ENCODE peak calls at places on chromosomes 5 and 9, in five cellular contexts. N, A, Q, Y and I are unnamed samples.

GRCh38 chr5:37501152-37501551 is 122.0 kb downstream of the WDR70 start:
- DNase-seq in N (peak), Y (peak), A (peak), Q (no peak), I (peak)

GRCh38 chr5:36669015-36669651 is 62.7 kb downstream of the SLC1A3 start:
- DNase-seq in Y (no peak), Q (no peak), N (no peak), A (no peak), I (peak)

GRCh38 chr9:14396171-14396570 is 82.2 kb upstream of the NFIB start:
- DNase-seq in Y (no peak), A (no peak), N (no peak), Q (no peak), I (no peak)

GRCh38 chr9:126009047-126009446 is 261.9 kb downstream of the PBX3 start:
- DNase-seq in Q (no peak), N (no peak), A (no peak), Y (peak), I (peak)

GRCh38 chr9:86941196-86941595 is 6.1 kb downstream of the GAS1 start:
- DNase-seq in Q (no peak), Y (no peak), N (no peak), A (no peak), I (no peak)

GRCh38 chr9:109416135-109416706 is 81.9 kb downstream of the PTPN3 start:
- DNase-seq in Y (no peak), A (no peak), N (no peak), Q (no peak), I (no peak)

GRCh38 chr9:82419827-82420486 is 431.4 kb downstream of the SPATA31D1 start:
- DNase-seq in A (no peak), Y (no peak), N (no peak), Q (no peak), I (no peak)

GRCh38 chr5:124274949-124275348 is 471.5 kb downstream of the ZNF608 start:
- DNase-seq in N (peak), Q (no peak), Y (peak), A (no peak), I (peak)

GRCh38 chr5:37807902-37808301 is 31.9 kb downstream of the GDNF start:
- DNase-seq in A (no peak), Y (no peak), Q (no peak), N (no peak), I (no peak)

GRCh38 chr5:173012882-173013281 is 29.3 kb downstream of the ATP6V0E1 start:
- DNase-seq in Q (no peak), A (peak), Y (no peak), N (no peak), I (no peak)

GRCh38 chr5:62412549-62413329 is at the start of gene IPO11:
- DNase-seq in A (peak), Q (peak), N (peak), Y (peak), I (peak)

GRCh38 chr9:95368377-95369160 is 51.1 kb upstream of the FANCC start:
- DNase-seq in N (no peak), Q (no peak), Y (no peak), A (no peak), I (no peak)

GRCh38 chr5:132052520-132052919 is 7.9 kb upstream of the IL3 start:
- DNase-seq in N (no peak), Y (no peak), A (no peak), Q (peak), I (no peak)

GRCh38 chr9:5667391-5667790 is 38.5 kb downstream of the RIC1 start:
- DNase-seq in Y (no peak), N (no peak), Q (no peak), A (no peak), I (no peak)

GRCh38 chr9:83299556-83299955 is 236.6 kb upstream of the RASEF start:
- DNase-seq in Q (no peak), A (peak), N (peak), Y (peak), I (peak)

GRCh38 chr5:58156977-58157701 is 302.7 kb downstream of the PLK2 start:
- DNase-seq in A (peak), N (peak), Y (peak), Q (no peak), I (peak)

GRCh38 chr5:77791356-77791755 is 15.2 kb upstream of the TBCA start:
- DNase-seq in Q (no peak), Y (no peak), N (no peak), A (no peak), I (no peak)

GRCh38 chr9:35636135-35636876 is 14.4 kb downstream of the SIT1 start:
- DNase-seq in N (no peak), A (no peak), Q (no peak), Y (no peak), I (no peak)

GRCh38 chr5:142886956-142887355 is 116.8 kb downstream of the ARHGAP26 start:
- DNase-seq in N (no peak), A (no peak), Y (no peak), Q (no peak), I (no peak)

GRCh38 chr5:179165421-179166170 is 105.4 kb downstream of the ZNF354C start:
- DNase-seq in N (no peak), Q (peak), Y (no peak), A (no peak), I (no peak)

GRCh38 chr5:59272744-59273427 is 620.6 kb downstream of the PDE4D start:
- DNase-seq in Y (no peak), A (no peak), Q (no peak), N (no peak), I (no peak)

GRCh38 chr5:101244621-101245020 is 341.5 kb upstream of the ST8SIA4 start:
- DNase-seq in N (peak), A (no peak), Y (no peak), Q (no peak), I (no peak)

GRCh38 chr5:15794117-15794985 is 294.4 kb downstream of the FBXL7 start:
- DNase-seq in N (peak), A (peak), Q (no peak), Y (peak), I (peak)

GRCh38 chr9:98538203-98538602 is 170.5 kb downstream of the GABBR2 start:
- DNase-seq in Q (no peak), Y (no peak), A (no peak), N (no peak), I (no peak)

GRCh38 chr5:155530046-155530445 is 516.5 kb downstream of the KIF4B start:
- DNase-seq in N (peak), A (no peak), Y (peak), Q (no peak), I (no peak)

GRCh38 chr5:78467744-78468357 is 107.4 kb downstream of the SCAMP1 start:
- DNase-seq in N (peak), A (peak), Q (no peak), Y (peak), I (peak)

GRCh38 chr9:10479172-10479571 is 133.6 kb downstream of the PTPRD start:
- DNase-seq in Y (peak), Q (no peak), A (no peak), N (peak), I (no peak)

GRCh38 chr9:8962084-8962483 is 1162.5 kb upstream of the DMAC1 start:
- DNase-seq in N (no peak), Q (no peak), A (no peak), Y (peak), I (no peak)

GRCh38 chr5:31638286-31638685 is 645 bp upstream of the PDZD2 start:
- DNase-seq in N (no peak), Y (no peak), Q (no peak), A (peak), I (no peak)

GRCh38 chr9:133285252-133285775 is 10.3 kb upstream of the ABO start:
- DNase-seq in A (no peak), Q (no peak), Y (no peak), N (no peak), I (no peak)

GRCh38 chr5:174329738-174330137 is 284.2 kb downstream of the NSG2 start:
- DNase-seq in N (no peak), Q (no peak), A (peak), Y (peak), I (no peak)

GRCh38 chr5:150457112-150457511 is 7.6 kb upstream of the RPS14 start:
- DNase-seq in Q (no peak), N (peak), A (no peak), Y (no peak), I (no peak)

GRCh38 chr5:106397700-106398099 is 1273.0 kb downstream of the EFNA5 start:
- DNase-seq in A (peak), N (peak), Y (peak), Q (peak), I (peak)

GRCh38 chr9:28073278-28073677 is 500.0 kb upstream of the C9orf72 start:
- DNase-seq in Y (peak), N (peak), Q (no peak), A (peak), I (peak)

GRCh38 chr9:90169490-90169889 is 473.1 kb downstream of the DIRAS2 start:
- DNase-seq in Q (no peak), Y (no peak), A (no peak), N (no peak), I (no peak)

GRCh38 chr9:116149844-116150243 is 3.7 kb upstream of the PAPPA start:
- DNase-seq in A (no peak), Y (peak), Q (no peak), N (peak), I (peak)

GRCh38 chr9:130472184-130472705 is 27.5 kb downstream of the ASS1 start:
- DNase-seq in Q (no peak), Y (no peak), N (no peak), A (no peak), I (no peak)
- H3K4me3 ChIP-seq in Q (no peak), Y (no peak), N (no peak), A (no peak), I (no peak)

DNA sequence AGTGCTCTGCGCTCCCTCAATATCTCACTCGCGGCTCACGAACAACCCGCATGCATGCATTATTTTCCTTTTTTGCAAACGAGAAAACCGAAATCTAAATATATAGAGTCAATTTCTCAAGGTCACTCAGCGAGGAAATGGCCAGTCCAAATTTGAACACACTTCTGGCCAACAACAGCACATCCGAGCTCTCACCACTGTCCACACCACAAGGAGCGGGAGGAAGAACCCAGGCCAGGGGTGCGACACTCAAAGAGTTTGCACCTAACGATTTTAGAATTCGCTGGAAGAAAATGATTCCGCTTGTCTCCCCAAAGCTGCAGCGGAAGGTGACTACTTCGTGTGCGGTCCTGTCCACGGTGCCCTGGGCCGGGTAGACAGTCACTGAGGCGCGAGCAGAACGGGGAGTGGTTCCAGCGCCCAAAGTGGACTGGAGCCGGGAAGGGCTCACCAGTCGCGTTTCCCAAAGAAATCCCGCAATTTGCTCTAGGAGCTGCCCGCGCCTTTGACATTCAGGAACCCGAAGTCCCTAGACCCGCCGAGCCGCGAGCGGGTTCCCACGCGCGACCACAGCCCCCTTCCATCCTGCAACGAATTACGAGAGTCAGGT is 1.1 kb upstream of the TLX3 start:
- DNase-seq in A (no peak), Q (no peak), N (no peak), Y (no peak), I (no peak)
- H3K4me3 ChIP-seq in A (no peak), Q (no peak), N (no peak), Y (no peak), I (no peak)

DNA sequence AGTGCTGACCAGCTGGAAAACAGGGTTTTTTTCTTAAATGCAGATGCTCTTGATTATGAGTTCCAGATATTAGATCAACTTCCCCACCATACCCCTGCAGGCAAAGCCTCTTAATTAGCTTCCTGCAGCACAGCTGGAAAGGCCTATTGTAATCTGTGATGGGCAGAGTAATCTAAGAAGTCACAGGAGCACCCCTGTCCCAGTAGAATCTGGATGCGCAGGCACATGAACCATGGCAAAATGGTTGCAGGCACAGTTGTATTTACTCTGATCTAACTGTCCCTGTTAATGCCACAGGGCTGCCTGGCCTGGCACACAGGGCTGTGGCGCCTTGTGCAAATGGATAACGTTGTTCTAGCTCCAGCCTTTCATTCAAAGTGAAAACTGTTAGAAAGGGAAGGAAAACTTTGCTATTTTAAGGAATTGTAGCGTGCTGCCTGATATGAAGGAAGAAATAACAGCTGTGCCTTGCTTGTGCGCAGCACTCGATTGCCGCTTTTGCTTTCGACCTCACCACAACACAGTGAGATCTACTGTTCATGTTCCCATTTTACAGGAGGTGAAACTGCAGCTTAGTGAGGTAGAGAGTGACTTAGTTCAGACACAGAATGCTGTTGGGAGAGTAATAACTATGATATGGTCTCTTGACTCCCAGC is 2.3 kb downstream of the TGFBI start:
- DNase-seq in Y (no peak), Q (peak), N (no peak), A (no peak), I (no peak)
- H3K4me3 ChIP-seq in Y (peak), Q (peak), N (no peak), A (peak), I (peak)

GRCh38 chr5:111146053-111146452 is 53.9 kb downstream of the WDR36 start:
- DNase-seq in A (no peak), Y (no peak), N (no peak), Q (no peak), I (no peak)
- H3K4me3 ChIP-seq in A (no peak), Y (no peak), N (no peak), Q (no peak), I (no peak)

DNA sequence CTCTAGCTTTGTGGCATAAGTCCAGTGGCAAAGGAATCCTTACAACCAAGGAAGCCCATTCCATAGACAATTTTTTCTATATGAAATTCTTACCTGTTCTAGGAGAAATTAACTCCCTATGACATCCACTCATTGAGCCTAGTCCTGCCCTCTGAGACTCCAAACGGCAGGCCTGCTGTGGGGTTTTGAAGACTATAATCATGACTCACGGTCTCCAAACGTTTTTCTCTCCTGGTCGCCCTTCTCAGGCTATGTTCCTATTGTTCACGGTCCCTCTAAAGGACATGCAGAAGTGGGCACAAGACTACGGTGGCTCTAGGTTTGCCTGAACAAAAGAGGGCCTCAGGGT is 599 bp downstream of the EXOSC3 start:
- DNase-seq in Q (no peak), N (no peak), Y (peak), A (no peak), I (peak)
- H3K4me3 ChIP-seq in Q (peak), N (peak), Y (peak), A (peak), I (peak)

GRCh38 chr9:132125944-132126720 is 35.7 kb upstream of the NTNG2 start:
- DNase-seq in A (no peak), Y (no peak), Q (no peak), N (peak), I (no peak)

GRCh38 chr9:132125361-132125760 is 36.5 kb upstream of the NTNG2 start:
- DNase-seq in Q (no peak), A (no peak), N (no peak), Y (no peak), I (no peak)

GRCh38 chr9:132126837-132127236 is 35.0 kb upstream of the NTNG2 start:
- DNase-seq in N (no peak), Q (no peak), Y (peak), A (no peak), I (no peak)

GRCh38 chr9:132128191-132128590 is 33.7 kb upstream of the NTNG2 start:
- DNase-seq in A (no peak), Q (no peak), N (no peak), Y (no peak), I (no peak)

DNA sequence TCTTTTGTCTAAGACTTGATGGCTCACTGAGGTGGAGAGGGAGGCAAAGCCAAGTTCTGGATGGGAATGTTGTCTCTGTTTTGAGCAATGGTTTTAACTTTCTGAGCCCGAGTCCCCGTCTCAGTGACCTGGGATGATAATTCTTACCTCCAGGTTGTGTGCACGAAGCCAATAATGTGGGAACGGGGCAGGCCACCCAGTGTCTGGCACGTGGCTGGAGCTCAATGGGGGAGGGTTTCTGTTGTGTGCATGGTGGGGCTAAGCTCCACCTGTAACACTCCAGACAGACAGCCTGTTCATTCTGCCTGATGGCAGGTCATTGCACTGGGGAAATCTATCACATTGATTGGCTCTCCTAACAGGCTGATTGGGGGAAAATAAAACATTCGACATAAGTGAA is 37.1 kb upstream of the NTNG2 start:
- DNase-seq in Q (no peak), Y (no peak), A (no peak), N (no peak), I (no peak)
- H3K4me3 ChIP-seq in Q (no peak), Y (no peak), A (no peak), N (no peak), I (no peak)

DNA sequence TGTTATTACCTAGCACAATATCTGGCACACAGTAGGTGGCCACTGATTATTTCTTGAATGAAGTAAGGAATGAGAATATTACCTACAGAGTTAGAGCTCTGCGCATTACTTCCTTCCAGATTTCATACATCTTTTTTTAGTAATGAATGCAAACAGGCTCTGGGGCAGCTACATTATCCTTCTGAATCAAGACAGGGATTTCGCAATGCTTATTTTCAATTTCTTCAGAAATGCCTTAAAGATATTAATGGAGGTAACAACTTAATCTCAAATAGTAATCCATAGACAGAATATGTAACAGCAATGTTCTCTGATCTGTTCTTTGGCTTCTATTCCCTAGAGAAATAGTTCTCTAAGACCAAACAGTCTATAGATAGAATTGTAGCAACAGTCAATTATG is 32.6 kb downstream of the CDKN2A start:
- DNase-seq in Y (no peak), A (no peak), N (no peak), Q (no peak), I (no peak)
- H3K4me3 ChIP-seq in Y (no peak), A (no peak), N (no peak), Q (no peak), I (no peak)

GRCh38 chr9:137740311-137740710 is 121.5 kb downstream of the EHMT1 start:
- DNase-seq in Y (peak), N (no peak), A (peak), Q (no peak), I (peak)
- H3K4me3 ChIP-seq in Y (no peak), N (no peak), A (no peak), Q (no peak), I (no peak)